ENCODE peak calls at places on chromosomes 13 and 19, in seven cellular contexts. S is HuH-7.5, N is H54, F is NCI-H774, M is anterior cingulate cortex, Y is GM12865, A is NCI-H748 treated with DMSO at 0.1 percent for 48 hours. D is an unnamed sample.

GRCh38 chr19:55581145-55581827 is 638 bp upstream of the ZNF579 start:
- DNase-seq in M (no peak), F (no peak), A (no peak), S (no peak), N (no peak), Y (no peak), D (no peak)

GRCh38 chr13:98576215-98576945 is 527 bp downstream of the STK24 start:
- DNase-seq in F (peak; percentile 21), A (peak; percentile 17), S (peak; percentile 22), N (no peak), M (peak; percentile 38), Y (peak; percentile 60), D (peak; percentile 50)

GRCh38 chr13:28671393-28671792 is 12.5 kb downstream of the POMP start:
- DNase-seq in S (no peak), F (no peak), M (no peak), N (no peak), Y (no peak), A (no peak), D (no peak)

GRCh38 chr13:79647518-79647917 is 166.6 kb downstream of the NDFIP2 start:
- DNase-seq in S (no peak), F (peak; percentile 5), N (no peak), Y (no peak), M (no peak), A (peak; percentile 91), D (no peak)

GRCh38 chr13:43132228-43132627 is 108.8 kb downstream of the DNAJC15 start:
- DNase-seq in S (peak; percentile 45), N (peak; percentile 19), Y (peak; percentile 38), M (no peak), F (no peak), A (no peak), D (no peak)

GRCh38 chr13:31032574-31033095 is 100.2 kb downstream of the TEX26 start:
- DNase-seq in Y (no peak), S (no peak), A (no peak), N (no peak), M (no peak), F (no peak), D (no peak)

GRCh38 chr13:59166174-59166573 is 997.6 kb downstream of the DIAPH3 start:
- DNase-seq in Y (no peak), A (no peak), N (no peak), F (no peak), S (no peak), M (no peak), D (no peak)

GRCh38 chr13:43185206-43185605 is 161.8 kb downstream of the DNAJC15 start:
- DNase-seq in F (no peak), Y (peak; percentile 47), N (no peak), M (no peak), S (no peak), A (no peak), D (no peak)

GRCh38 chr13:79369226-79369625 is 36.8 kb downstream of the RBM26 start:
- DNase-seq in F (no peak), M (no peak), S (no peak), N (no peak), A (no peak), Y (no peak), D (no peak)

GRCh38 chr19:28727133-28727834 is 485.7 kb downstream of the UQCRFS1 start:
- DNase-seq in N (no peak), M (no peak), Y (no peak), S (no peak), F (peak; percentile 23), A (no peak), D (no peak)

GRCh38 chr19:46731007-46731501 is 14.1 kb upstream of the PRKD2 start:
- DNase-seq in Y (peak; percentile 47), M (no peak), A (no peak), F (no peak), S (no peak), N (peak; percentile 89), D (no peak)

GRCh38 chr13:76667551-76667950 is 218.7 kb downstream of the KCTD12 start:
- DNase-seq in Y (peak; percentile 26), S (no peak), N (no peak), A (no peak), F (peak; percentile 1), M (no peak), D (no peak)